ENCODE peak calls at places on chromosome 22, in nine cellular contexts. K, Q, X, J, B, R, C, N and F are unnamed samples.

GRCh38 chr22:39664485-39665200 is 94.1 kb downstream of the CACNA1I start:
- DNase-seq in R (no peak), K (peak), B (no peak), X (no peak), C (no peak), J (no peak), N (peak), Q (no peak), F (no peak)

GRCh38 chr22:48152154-48152775 is 1389.8 kb downstream of the TBC1D22A start:
- DNase-seq in K (no peak), C (no peak), R (no peak), N (no peak), B (no peak), Q (no peak), J (no peak), X (no peak), F (no peak)

GRCh38 chr22:44394246-44395115 is 81.7 kb upstream of the SHISAL1 start:
- DNase-seq in N (no peak), Q (no peak), R (no peak), C (no peak), J (no peak), K (no peak), X (no peak), B (no peak), F (no peak)

GRCh38 chr22:18060646-18061620 is 16.9 kb upstream of the PEX26 start:
- DNase-seq in X (no peak), Q (no peak), K (no peak), B (peak), C (no peak), R (peak), J (no peak), N (no peak), F (no peak)

GRCh38 chr22:17841836-17842235 is 67.6 kb upstream of the BID start:
- DNase-seq in X (no peak), N (no peak), Q (no peak), K (no peak), B (no peak), R (no peak), C (no peak), J (no peak), F (no peak)

GRCh38 chr22:31087744-31088215 is 6.7 kb downstream of the SMTN start:
- DNase-seq in Q (no peak), J (no peak), K (no peak), N (no peak), R (no peak), C (no peak), B (no peak), X (no peak), F (peak)

GRCh38 chr22:31160328-31160978 is 471 bp downstream of the RNF185 start:
- DNase-seq in C (no peak), K (no peak), X (no peak), B (peak), Q (no peak), R (no peak), N (peak), J (no peak), F (no peak)

GRCh38 chr22:23147632-23148387 is 2.5 kb downstream of the RAB36 start:
- DNase-seq in R (peak), K (no peak), J (no peak), X (no peak), Q (no peak), B (peak), C (no peak), N (no peak), F (no peak)

GRCh38 chr22:31870890-31871289 is 73.4 kb upstream of the YWHAH start:
- DNase-seq in Q (no peak), B (peak), R (peak), X (no peak), K (no peak), N (no peak), J (no peak), C (peak), F (no peak)

GRCh38 chr22:48513446-48513845 is 1314.2 kb downstream of the BRD1 start:
- DNase-seq in C (no peak), R (no peak), K (no peak), B (no peak), J (no peak), Q (no peak), N (no peak), X (no peak), F (no peak)

GRCh38 chr22:39724390-39724789 is 153.8 kb downstream of the CACNA1I start:
- DNase-seq in R (no peak), X (no peak), Q (no peak), K (no peak), C (no peak), N (no peak), J (no peak), B (no peak), F (no peak)

GRCh38 chr22:34161724-34162123 is 241.4 kb upstream of the LARGE1 start:
- DNase-seq in R (no peak), K (no peak), C (no peak), Q (no peak), X (no peak), J (no peak), N (no peak), B (no peak), F (no peak)

GRCh38 chr22:19942886-19943664 is 1.5 kb upstream of the TXNRD2 start:
- DNase-seq in J (no peak), B (peak), Q (no peak), N (no peak), X (peak), C (no peak), R (peak), K (peak), F (no peak)

GRCh38 chr22:42969348-42969975 is 45.5 kb downstream of the PACSIN2 start:
- DNase-seq in X (no peak), R (peak), J (no peak), K (no peak), Q (no peak), B (peak), C (no peak), N (no peak), F (no peak)

GRCh38 chr22:37273126-37273845 is 9.0 kb upstream of the CYTH4 start:
- DNase-seq in N (no peak), J (no peak), K (peak), C (no peak), X (no peak), B (peak), R (peak), Q (peak), F (no peak)

GRCh38 chr22:29964777-29965176 is 81.8 kb downstream of the MTMR3 start:
- DNase-seq in J (no peak), X (no peak), N (no peak), C (no peak), K (no peak), R (no peak), B (no peak), Q (no peak), F (no peak)

GRCh38 chr22:40875111-40875510 is 13.2 kb upstream of the DNAJB7 start:
- DNase-seq in R (no peak), B (no peak), N (no peak), K (no peak), J (no peak), Q (no peak), C (no peak), X (no peak), F (no peak)

GRCh38 chr22:36221799-36222751 is 17.3 kb downstream of the APOL2 start:
- DNase-seq in J (peak), C (peak), Q (peak), B (peak), K (peak), N (peak), R (peak), X (no peak), F (peak)

GRCh38 chr22:43078522-43078921 is 10.7 kb downstream of the TTLL1 start:
- DNase-seq in K (no peak), R (no peak), J (no peak), N (no peak), C (no peak), X (no peak), B (no peak), Q (no peak), F (no peak)

GRCh38 chr22:27771637-27772369 is 29.8 kb downstream of the MN1 start:
- DNase-seq in Q (no peak), B (no peak), N (no peak), K (no peak), R (no peak), X (no peak), C (no peak), J (no peak), F (no peak)

GRCh38 chr22:17113600-17113999 is 7.6 kb downstream of the TMEM121B start:
- DNase-seq in X (no peak), B (no peak), R (no peak), K (no peak), J (no peak), N (no peak), Q (no peak), C (no peak), F (no peak)

GRCh38 chr22:47409501-47410275 is 647.2 kb downstream of the TBC1D22A start:
- DNase-seq in J (no peak), K (no peak), N (no peak), C (no peak), X (no peak), Q (no peak), R (no peak), B (no peak), F (no peak)

GRCh38 chr22:31244044-31244942 is 32.2 kb downstream of the LIMK2 start:
- DNase-seq in R (peak), C (no peak), Q (no peak), J (peak), B (peak), X (peak), K (no peak), N (no peak), F (no peak)